ENCODE peak calls at places on chromosome 11, in eight cellular contexts. I is HCT116; J is CD8-positive, alpha-beta T cell; O is effector memory CD4-positive, alpha-beta T cell; U is tibial nerve; T is OCI-LY7; H is CD8-positive, alpha-beta memory T cell; W is neuronal stem cell. Y is an unnamed sample. For H3K9me3, the result is how much of the 10 kb centered on the place peaks cover.

GRCh38 chr11:67345247-67345948 is 7.9 kb downstream of the POLD4 start:
- DNase-seq in H (no peak), U (no peak), I (no peak), J (no peak), O (no peak), T (no peak), W (no peak), Y (no peak)

GRCh38 chr11:12185914-12186313 is 75.5 kb downstream of the MICAL2 start:
- DNase-seq in I (no peak), J (no peak), O (no peak), H (no peak), U (no peak), W (peak), T (no peak), Y (no peak)

GRCh38 chr11:103870821-103871309 is 165.6 kb upstream of the DDI1 start:
- DNase-seq in W (no peak), I (no peak), H (no peak), O (no peak), J (no peak), U (peak), T (no peak), Y (no peak)

GRCh38 chr11:78161937-78162336 is 22.5 kb upstream of the ALG8 start:
- DNase-seq in T (no peak), O (no peak), J (no peak), U (no peak), I (no peak), H (no peak), W (no peak), Y (no peak)

GRCh38 chr11:75155570-75156422 is 4.9 kb downstream of the SLCO2B1 start:
- DNase-seq in O (no peak), H (no peak), J (no peak), W (no peak), U (no peak), T (no peak), I (no peak), Y (no peak)

GRCh38 chr11:29527391-29527936 is 489.4 kb downstream of the KCNA4 start:
- DNase-seq in O (no peak), W (no peak), U (no peak), I (peak), H (no peak), T (peak), J (no peak), Y (no peak)

GRCh38 chr11:121421149-121421906 is 30.8 kb upstream of the SORL1 start:
- DNase-seq in W (no peak), T (no peak), H (no peak), I (no peak), U (no peak), J (no peak), O (no peak), Y (no peak)

GRCh38 chr11:128957204-128957482 is 14.5 kb upstream of the TP53AIP1 start:
- DNase-seq in W (no peak), O (no peak), U (no peak), H (no peak), I (no peak), T (no peak), J (no peak), Y (no peak)

GRCh38 chr11:131910491-131911387 is 540.3 kb downstream of the NTM start:
- DNase-seq in I (no peak), J (no peak), O (no peak), T (no peak), U (no peak), W (peak), H (no peak), Y (no peak)

GRCh38 chr11:100152751-100153150 is 534.3 kb upstream of the ARHGAP42 start:
- DNase-seq in W (no peak), I (no peak), H (no peak), O (no peak), U (no peak), J (no peak), T (no peak), Y (no peak)

GRCh38 chr11:107011977-107012376 is 6.3 kb downstream of the GUCY1A2 start:
- DNase-seq in W (no peak), I (no peak), O (no peak), T (no peak), U (no peak), H (no peak), J (no peak), Y (no peak)

GRCh38 chr11:90204832-90205646 is 17.8 kb downstream of the CHORDC1 start:
- DNase-seq in H (no peak), I (peak), W (peak), U (no peak), O (no peak), T (peak), J (no peak), Y (no peak)

GRCh38 chr11:129652828-129653227 is 162.8 kb upstream of the TMEM45B start:
- DNase-seq in J (no peak), O (no peak), W (no peak), H (no peak), T (no peak), U (no peak), I (no peak), Y (no peak)

GRCh38 chr11:72072348-72072747 is 8.0 kb downstream of the NUMA1 start:
- DNase-seq in T (peak), J (no peak), I (peak), W (no peak), U (no peak), O (no peak), H (no peak), Y (no peak)

DNA sequence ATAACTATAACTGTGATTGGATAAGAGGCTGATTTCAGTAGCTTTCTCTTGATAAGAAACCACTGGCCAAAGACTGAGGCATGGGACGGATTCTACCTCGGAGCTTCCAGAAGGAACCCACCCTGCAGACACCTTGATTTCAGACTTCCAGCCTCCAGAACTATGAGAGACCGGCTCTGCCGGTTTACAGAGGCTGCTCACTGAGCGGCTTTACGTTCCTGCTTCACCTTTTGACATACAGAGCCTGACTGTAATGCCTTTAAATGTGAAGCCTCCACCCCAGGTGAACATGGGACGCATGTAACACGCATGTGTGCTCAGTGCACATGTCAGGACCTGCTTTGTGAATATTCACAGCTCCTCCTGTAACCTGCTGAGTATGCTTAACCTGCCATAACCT is 361.5 kb downstream of the CTTN start:
- DNase-seq in W (no peak), H (no peak), J (no peak), I (no peak), O (no peak), T (no peak), U (no peak), Y (no peak)
- H3K9me3 ChIP-seq in W (under half), H (under half), J (under half), I (under half), O (under half), T (under half), U (under half), Y (under half)

GRCh38 chr11:91406009-91406408 is 818.6 kb upstream of the FAT3 start:
- DNase-seq in T (no peak), I (no peak), J (no peak), O (no peak), H (no peak), U (no peak), W (no peak), Y (no peak)
- H3K9me3 ChIP-seq in T (under half), I (under half), J (under half), O (under half), H (under half), U (under half), W (under half), Y (under half)

GRCh38 chr11:55661901-55662300 is at the start of gene OR4C6:
- DNase-seq in W (no peak), J (no peak), I (no peak), O (no peak), U (no peak), T (no peak), H (no peak), Y (no peak)
- H3K9me3 ChIP-seq in W (under half), J (under half), I (under half), O (under half), U (under half), T (under half), H (under half), Y (under half)

GRCh38 chr11:70551323-70552166 is 153.2 kb downstream of the CTTN start:
- DNase-seq in T (no peak), U (no peak), H (peak), J (no peak), O (no peak), W (no peak), I (no peak), Y (no peak)
- H3K9me3 ChIP-seq in T (under half), U (under half), H (under half), J (under half), O (under half), W (under half), I (under half), Y (under half)

GRCh38 chr11:47185305-47186075 is 744 bp downstream of the PACSIN3 start:
- DNase-seq in T (no peak), U (no peak), O (no peak), W (peak), J (no peak), I (no peak), H (no peak), Y (no peak)
- H3K9me3 ChIP-seq in T (under half), U (under half), O (under half), W (under half), J (under half), I (under half), H (under half), Y (under half)

DNA sequence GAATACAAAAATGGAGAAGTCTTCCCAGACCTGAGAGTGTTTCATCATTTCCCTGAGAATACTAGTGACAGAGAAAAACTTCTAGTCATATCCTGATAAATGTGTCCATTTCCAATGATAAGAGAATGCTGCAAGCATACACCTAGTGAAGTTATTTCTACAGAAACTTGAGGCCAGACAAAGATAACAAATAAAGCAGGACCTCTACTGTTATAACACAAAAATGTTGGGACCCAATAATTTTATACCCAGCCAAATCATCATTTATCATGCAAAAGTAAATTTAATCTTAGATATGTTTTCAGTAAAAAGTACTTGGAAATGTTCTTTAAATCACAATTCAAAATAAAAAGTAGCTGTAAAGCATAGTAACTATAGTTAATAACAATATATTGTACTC is 12.7 kb downstream of the RRAS2 start:
- DNase-seq in U (no peak), I (no peak), H (no peak), W (no peak), O (no peak), J (no peak), T (no peak), Y (no peak)
- H3K9me3 ChIP-seq in U (under half), I (under half), H (under half), W (under half), O (under half), J (under half), T (under half), Y (under half)

GRCh38 chr11:2641623-2642022 is 58.2 kb downstream of the KCNQ1OT1 start:
- DNase-seq in I (no peak), J (no peak), W (no peak), U (no peak), O (no peak), H (no peak), T (no peak), Y (no peak)

GRCh38 chr11:2645779-2646118 is 54.0 kb downstream of the KCNQ1OT1 start:
- DNase-seq in T (no peak), U (no peak), J (no peak), I (no peak), W (no peak), H (no peak), O (no peak), Y (no peak)

GRCh38 chr11:2647167-2647566 is 52.6 kb downstream of the KCNQ1OT1 start:
- DNase-seq in H (no peak), I (no peak), U (no peak), J (no peak), O (no peak), W (no peak), T (no peak), Y (no peak)

GRCh38 chr11:2644844-2645778 is 54.7 kb downstream of the KCNQ1OT1 start:
- DNase-seq in I (no peak), T (no peak), H (no peak), O (no peak), J (no peak), W (no peak), U (no peak), Y (no peak)

DNA sequence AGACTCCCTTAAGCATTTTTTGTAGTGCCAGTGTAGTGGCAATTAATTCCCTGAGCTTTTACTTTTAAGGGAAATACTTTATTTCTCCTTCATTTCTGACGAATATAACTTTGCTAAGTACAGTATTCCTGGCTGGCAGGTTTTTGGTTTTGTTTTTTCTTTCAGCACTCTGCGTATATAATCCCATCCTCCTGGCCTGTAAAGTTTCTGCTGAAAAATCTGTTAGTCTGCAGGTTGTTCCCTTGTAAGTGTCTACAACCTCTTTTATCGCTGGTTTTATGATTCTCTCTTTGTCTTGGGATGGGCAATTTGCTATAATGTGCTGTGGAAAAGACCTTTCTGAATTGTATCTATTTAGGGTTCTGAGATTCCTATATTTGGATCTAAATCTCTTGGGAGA is 56.0 kb downstream of the KCNQ1OT1 start:
- DNase-seq in J (no peak), T (no peak), U (no peak), H (no peak), O (no peak), I (no peak), W (no peak), Y (no peak)
- H3K9me3 ChIP-seq in J (under half), T (under half), U (under half), H (under half), O (under half), I (under half), W (under half), Y (under half)

DNA sequence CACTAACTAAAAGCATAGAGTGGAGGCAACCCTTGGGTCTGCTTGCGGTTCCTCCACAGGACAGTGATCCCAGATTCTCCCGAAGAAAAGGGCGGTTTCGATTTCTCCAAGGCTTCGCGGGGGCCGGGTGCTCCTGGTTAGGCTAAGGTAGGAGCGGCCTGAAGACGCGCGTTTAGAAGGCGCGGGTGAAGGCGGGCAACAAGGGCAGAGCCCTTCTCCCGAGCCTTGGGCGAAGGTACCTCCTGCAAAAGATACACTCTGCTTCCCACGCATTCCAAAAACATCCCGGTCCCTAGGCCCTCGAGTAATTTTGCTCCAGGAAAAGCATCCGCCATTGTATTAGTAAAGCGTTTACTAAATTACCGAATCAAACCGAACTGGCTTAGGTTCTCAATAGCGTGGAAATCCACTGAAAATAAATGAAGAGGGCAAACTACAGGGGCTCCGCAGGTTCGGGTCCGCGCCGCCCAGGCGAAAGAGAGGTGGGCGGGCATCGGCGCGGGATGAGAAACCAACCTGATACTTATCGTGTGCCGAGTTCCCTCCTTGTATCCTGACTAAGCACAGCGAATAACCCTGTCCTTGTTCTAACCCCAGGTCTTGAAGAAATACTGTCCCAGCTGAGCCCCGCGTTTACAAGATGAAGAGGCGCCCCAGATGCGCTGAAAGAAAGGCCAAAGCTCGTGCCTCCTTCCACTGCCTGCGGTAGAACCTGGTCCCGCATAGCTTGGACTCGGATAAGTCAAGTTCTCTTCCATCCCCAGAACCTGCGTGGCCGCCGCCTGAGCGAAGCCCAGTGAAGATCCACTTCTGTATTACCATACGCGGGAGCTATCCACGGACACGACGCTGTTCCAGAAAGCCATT is 1.9 kb downstream of the WT1 start:
- DNase-seq in H (no peak), U (no peak), J (no peak), O (no peak), W (no peak), I (no peak), T (no peak), Y (no peak)
- H3K9me3 ChIP-seq in H (under half), U (under half), J (under half), O (under half), W (under half), I (under half), T (under half), Y (under half)